ENCODE peak calls at places on chromosome 7, in five cellular contexts. H, G, T, F and Q are unnamed samples.

GRCh38 chr7:33040803-33041516 is 21.6 kb downstream of the NT5C3A start:
- DNase-seq in H (no peak), G (no peak), T (no peak), F (peak; percentile 93), Q (peak; percentile 61)

GRCh38 chr7:149423441-149423970 is 37.4 kb downstream of the ZNF777 start:
- DNase-seq in H (no peak), G (no peak), T (no peak), F (peak; percentile 4), Q (peak; percentile 3)

GRCh38 chr7:139403601-139404000 is 43.9 kb downstream of the LUC7L2 start:
- DNase-seq in H (no peak), G (peak; percentile 22), T (no peak), F (peak; percentile 57), Q (no peak)

GRCh38 chr7:106865130-106866115 is at the start of gene PIK3CG:
- DNase-seq in H (no peak), G (no peak), T (no peak), F (no peak), Q (no peak)

GRCh38 chr7:33904680-33905388 is 505 bp upstream of the BMPER start:
- DNase-seq in H (peak; percentile 44), G (no peak), T (peak; percentile 25), F (peak; percentile 15), Q (peak; percentile 62)

GRCh38 chr7:75920431-75921161 is 5.6 kb downstream of the POR start:
- DNase-seq in H (no peak), G (no peak), T (no peak), F (no peak), Q (peak; percentile 29)

GRCh38 chr7:32094516-32094915 is 24.3 kb upstream of the PDE1C start:
- DNase-seq in H (no peak), G (no peak), T (no peak), F (no peak), Q (no peak)

GRCh38 chr7:16970732-16971495 is 89.1 kb upstream of the AGR3 start:
- DNase-seq in H (no peak), G (no peak), T (no peak), F (no peak), Q (no peak)

GRCh38 chr7:47534322-47535032 is 47.4 kb downstream of the TNS3 start:
- DNase-seq in H (no peak), G (no peak), T (no peak), F (peak; percentile 92), Q (no peak)

GRCh38 chr7:126635545-126635944 is 617.2 kb downstream of the GRM8 start:
- DNase-seq in H (no peak), G (no peak), T (no peak), F (no peak), Q (no peak)

GRCh38 chr7:79046061-79046460 is 407.4 kb downstream of the MAGI2 start:
- DNase-seq in H (no peak), G (no peak), T (no peak), F (no peak), Q (no peak)

GRCh38 chr7:66181329-66181728 is 23.8 kb upstream of the TPST1 start:
- DNase-seq in H (no peak), G (no peak), T (no peak), F (no peak), Q (peak; percentile 19)

DNA sequence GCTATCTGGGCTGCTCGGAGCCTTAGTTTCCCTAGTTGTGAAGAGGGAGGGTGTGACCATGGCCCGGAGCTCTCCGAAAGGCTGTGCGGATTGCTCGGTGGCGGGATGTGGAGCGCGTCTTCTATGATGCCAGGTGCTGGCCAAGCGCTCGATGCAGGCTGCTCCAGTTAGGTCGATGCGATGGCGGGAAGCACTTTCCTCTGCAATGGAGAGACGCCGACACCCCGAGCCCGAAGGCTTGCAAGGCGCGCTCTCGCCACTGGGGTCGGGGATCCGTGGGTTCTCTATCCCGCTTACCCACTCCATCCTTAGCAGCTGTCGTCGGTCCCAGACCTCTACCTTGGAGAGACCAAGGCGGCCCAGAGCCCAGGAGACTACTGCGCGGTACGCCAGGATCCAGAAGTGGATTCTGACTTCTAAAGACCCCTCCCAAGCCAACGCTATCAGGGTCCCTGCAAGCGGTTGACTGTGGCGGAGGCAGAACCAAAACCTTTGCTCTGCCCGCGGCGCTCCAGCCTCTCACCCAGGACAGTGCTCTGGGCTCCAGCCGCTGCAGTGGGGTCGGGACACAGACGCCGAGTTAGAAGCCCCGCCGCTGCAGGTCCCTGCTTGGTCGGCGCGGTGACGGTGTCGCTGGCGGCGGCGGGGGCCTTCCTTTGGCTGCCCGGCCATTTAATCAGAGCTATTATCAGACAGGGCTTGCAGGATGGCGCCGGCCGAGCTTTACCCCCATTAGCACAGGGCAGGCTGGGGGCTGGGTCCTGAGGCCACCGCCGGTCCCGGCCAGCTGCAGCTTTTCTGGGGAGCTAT is 7.8 kb upstream of the TBX20 start:
- DNase-seq in H (no peak), G (no peak), T (no peak), F (no peak), Q (no peak)
- H3K4me3 ChIP-seq in H (no peak overlapping the region), G (no peak overlapping the region), T (no peak overlapping the region), F (no peak overlapping the region), Q (no peak overlapping the region)

DNA sequence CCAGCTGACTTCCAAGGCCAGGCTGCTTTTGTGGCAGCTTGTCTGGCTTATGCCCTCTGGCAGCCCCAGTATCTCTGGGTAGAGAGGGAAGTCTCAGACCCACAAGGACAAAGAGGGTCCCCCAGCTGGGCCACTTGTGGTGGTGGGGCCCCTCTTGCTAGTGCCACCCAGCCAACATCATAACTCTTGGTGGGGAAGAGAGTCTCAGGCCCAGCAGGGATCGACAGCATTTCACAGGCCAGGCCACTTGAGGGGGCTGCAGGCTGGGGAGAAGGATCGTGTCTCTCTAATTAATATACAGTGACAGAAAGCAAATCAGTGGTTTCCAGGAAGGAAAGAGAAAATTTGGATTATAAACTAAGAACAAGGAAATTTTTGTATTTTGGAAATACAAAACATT is 76.0 kb downstream of the TYW1B start:
- DNase-seq in H (no peak), G (no peak), T (no peak), F (no peak), Q (no peak)
- TF ChIP-seq CTCF in H (no peak), G (peak; percentile 27), T (peak; percentile 10), F (no peak), Q (peak; percentile 6)

DNA sequence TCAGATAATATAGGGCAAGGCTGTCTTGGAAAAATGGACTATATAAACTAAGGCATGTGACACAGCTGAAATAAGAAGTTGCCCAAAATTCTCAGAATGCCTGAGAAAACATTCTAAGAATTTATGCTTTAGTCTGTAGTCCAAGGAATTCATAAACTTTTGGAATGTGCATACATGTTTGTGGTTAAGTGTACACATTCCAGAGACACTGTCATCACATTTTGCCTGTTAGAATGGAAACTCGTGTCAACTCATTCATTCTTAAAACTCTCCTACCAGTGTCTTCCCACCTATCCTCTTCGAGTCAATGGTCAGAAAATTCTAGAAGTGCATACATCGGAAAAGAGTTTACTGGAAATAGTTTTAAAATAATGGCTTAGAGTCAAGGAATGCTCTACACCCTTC is 1177.8 kb upstream of the C7orf33 start:
- DNase-seq in H (no peak), G (no peak), T (peak; percentile 78), F (peak; percentile 29), Q (peak; percentile 93)
- H3K4me3 ChIP-seq in H (peak overlapping the region; percentile 6), G (no peak overlapping the region), T (no peak overlapping the region), F (no peak overlapping the region), Q (no peak overlapping the region)

GRCh38 chr7:5041047-5041446 is 4.6 kb upstream of the RBAK start:
- DNase-seq in H (no peak), G (no peak), T (no peak), F (no peak), Q (no peak)

GRCh38 chr7:5043661-5044060 is 2.0 kb upstream of the RBAK start:
- DNase-seq in H (no peak), G (no peak), T (no peak), F (no peak), Q (no peak)

GRCh38 chr7:5045558-5046396 is at the start of gene RBAK:
- DNase-seq in H (peak; percentile 98), G (peak; percentile 74), T (peak; percentile 93), F (peak; percentile 88), Q (peak; percentile 95)
- TF ChIP-seq CTCF in H (no peak), G (no peak), T (no peak), F (no peak), Q (no peak)

GRCh38 chr7:156677655-156678054 is 37.1 kb downstream of the RNF32 start:
- DNase-seq in H (no peak), G (no peak), T (no peak), F (no peak), Q (no peak)

GRCh38 chr7:156676263-156676662 is 35.7 kb downstream of the RNF32 start:
- DNase-seq in H (no peak), G (no peak), T (no peak), F (no peak), Q (no peak)

GRCh38 chr7:156675721-156676120 is 35.1 kb downstream of the RNF32 start:
- DNase-seq in H (no peak), G (no peak), T (no peak), F (no peak), Q (no peak)

GRCh38 chr7:156673454-156673853 is 32.9 kb downstream of the RNF32 start:
- DNase-seq in H (no peak), G (no peak), T (no peak), F (no peak), Q (no peak)

DNA sequence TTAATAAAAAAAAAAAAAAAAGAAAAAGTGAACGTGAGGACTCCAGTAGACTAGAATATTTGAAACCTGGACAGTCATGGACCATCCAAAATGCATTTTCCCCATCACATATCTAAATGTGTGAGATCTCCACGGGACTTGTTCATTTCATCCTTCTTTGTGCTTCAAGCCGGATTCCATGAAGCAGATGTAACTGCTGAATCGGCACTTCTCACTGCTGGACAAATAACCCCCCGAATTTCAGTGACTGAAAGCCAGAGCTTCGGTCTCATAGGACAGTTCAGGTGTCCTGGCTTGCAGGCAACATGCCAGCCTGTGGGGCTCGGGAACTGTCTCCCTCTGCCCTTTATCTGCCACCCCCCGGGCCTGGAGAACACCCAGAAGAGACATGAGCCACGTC is 33.3 kb downstream of the RNF32 start:
- DNase-seq in H (no peak), G (no peak), T (no peak), F (no peak), Q (no peak)
- H3K4me3 ChIP-seq in H (no peak overlapping the region), G (no peak overlapping the region), T (no peak overlapping the region), F (no peak overlapping the region), Q (no peak overlapping the region)

GRCh38 chr7:128869138-128869943 is 6.7 kb downstream of the ATP6V1F start:
- DNase-seq in H (peak; percentile 70), G (no peak), T (peak; percentile 19), F (no peak), Q (no peak)
- TF ChIP-seq CTCF in H (peak; percentile 18), G (no peak), T (peak; percentile 4), F (peak; percentile 19), Q (no peak)

GRCh38 chr7:28687631-28688030 is 270.5 kb downstream of the TRIL start:
- DNase-seq in H (no peak), G (no peak), T (no peak), F (no peak), Q (no peak)
- H3K4me3 ChIP-seq in H (peak overlapping the region; percentile 54), G (peak overlapping the region; percentile 61), T (peak overlapping the region; percentile 68), F (no peak overlapping the region), Q (no peak overlapping the region)

GRCh38 chr7:50783304-50783703 is 608 bp upstream of the GRB10 start:
- DNase-seq in H (no peak), G (no peak), T (no peak), F (no peak), Q (no peak)

GRCh38 chr7:50783801-50784507 is 1.3 kb upstream of the GRB10 start:
- DNase-seq in H (no peak), G (no peak), T (peak; percentile 50), F (no peak), Q (no peak)

GRCh38 chr7:50781371-50781770 is 1.3 kb downstream of the GRB10 start:
- DNase-seq in H (no peak), G (no peak), T (no peak), F (no peak), Q (no peak)

GRCh38 chr7:50781894-50782293 is 802 bp downstream of the GRB10 start:
- DNase-seq in H (no peak), G (no peak), T (no peak), F (no peak), Q (no peak)

GRCh38 chr7:50782376-50783208 is at the start of gene GRB10:
- DNase-seq in H (peak; percentile 51), G (no peak), T (peak; percentile 33), F (no peak), Q (no peak)
- TF ChIP-seq CTCF in H (no peak), G (no peak), T (peak; percentile 6), F (peak; percentile 18), Q (peak; percentile 13)